ENCODE peak calls at places on chromosome 22, in ten cellular contexts. S, N, G, K, E, T, P, F, Y and H are unnamed samples.

GRCh38 chr22:29443861-29444431 is 5.6 kb downstream of the RFPL1 start:
- DNase-seq in S (no peak), N (no peak), G (no peak), K (no peak), E (no peak), T (no peak), P (no peak), F (no peak), Y (no peak), H (no peak)

GRCh38 chr22:17266261-17266971 is 47.2 kb upstream of the ADA2 start:
- DNase-seq in S (no peak), N (no peak), G (no peak), K (peak; percentile 79), E (no peak), T (no peak), P (peak; percentile 68), F (no peak), Y (no peak), H (no peak)

GRCh38 chr22:50184004-50184461 is 1.7 kb upstream of the TRABD start:
- DNase-seq in S (no peak), N (no peak), G (peak; percentile 95), K (peak; percentile 76), E (no peak), T (no peak), P (peak; percentile 84), F (no peak), Y (peak; percentile 30), H (no peak)

GRCh38 chr22:44892243-44892642 is 117.6 kb downstream of the PHF21B start:
- DNase-seq in S (no peak), N (no peak), G (no peak), K (no peak), E (no peak), T (no peak), P (no peak), F (no peak), Y (no peak), H (no peak)

GRCh38 chr22:39496131-39496838 is 5.8 kb upstream of the MIEF1 start:
- DNase-seq in S (no peak), N (peak; percentile 73), G (no peak), K (peak; percentile 79), E (no peak), T (peak; percentile 94), P (peak; percentile 85), F (no peak), Y (peak; percentile 56), H (peak; percentile 70)

GRCh38 chr22:17788528-17789378 is 14.5 kb upstream of the BID start:
- DNase-seq in S (no peak), N (no peak), G (no peak), K (no peak), E (no peak), T (no peak), P (no peak), F (no peak), Y (no peak), H (no peak)

GRCh38 chr22:39946571-39947407 is 13.4 kb upstream of the TMA7B start:
- DNase-seq in S (no peak), N (no peak), G (no peak), K (no peak), E (no peak), T (no peak), P (no peak), F (no peak), Y (peak; percentile 55), H (peak; percentile 48)

GRCh38 chr22:44889233-44889878 is 120.4 kb downstream of the PHF21B start:
- DNase-seq in S (no peak), N (peak; percentile 16), G (no peak), K (no peak), E (no peak), T (no peak), P (no peak), F (no peak), Y (no peak), H (peak; percentile 11)

GRCh38 chr22:19448076-19448607 is 631 bp upstream of the C22orf39 start:
- DNase-seq in S (no peak), N (peak; percentile 55), G (no peak), K (peak; percentile 52), E (no peak), T (no peak), P (no peak), F (no peak), Y (peak; percentile 84), H (peak; percentile 86)

GRCh38 chr22:31272522-31273446 is 19.5 kb downstream of the PIK3IP1 start:
- DNase-seq in S (no peak), N (no peak), G (no peak), K (peak; percentile 70), E (no peak), T (no peak), P (no peak), F (no peak), Y (peak; percentile 63), H (peak; percentile 68)

GRCh38 chr22:44403166-44403565 is 90.4 kb upstream of the SHISAL1 start:
- DNase-seq in S (no peak), N (peak; percentile 11), G (no peak), K (no peak), E (no peak), T (peak; percentile 8), P (peak; percentile 26), F (no peak), Y (no peak), H (no peak)

GRCh38 chr22:17397756-17398155 is 28.5 kb downstream of the CECR2 start:
- DNase-seq in S (no peak), N (no peak), G (no peak), K (no peak), E (no peak), T (no peak), P (no peak), F (no peak), Y (no peak), H (no peak)

GRCh38 chr22:37796079-37796478 is 11.7 kb upstream of the GCAT start:
- DNase-seq in S (no peak), N (no peak), G (no peak), K (no peak), E (no peak), T (no peak), P (no peak), F (no peak), Y (no peak), H (no peak)

GRCh38 chr22:29641781-29642355 is 38.4 kb downstream of the NF2 start:
- DNase-seq in S (no peak), N (no peak), G (no peak), K (no peak), E (no peak), T (no peak), P (no peak), F (no peak), Y (no peak), H (peak; percentile 27)

GRCh38 chr22:42754658-42755057 is 34.0 kb upstream of the A4GALT start:
- DNase-seq in S (no peak), N (no peak), G (no peak), K (no peak), E (no peak), T (no peak), P (no peak), F (no peak), Y (no peak), H (no peak)

GRCh38 chr22:44363980-44364749 is 51.4 kb upstream of the SHISAL1 start:
- DNase-seq in S (no peak), N (no peak), G (no peak), K (no peak), E (no peak), T (no peak), P (peak; percentile 68), F (no peak), Y (no peak), H (no peak)

GRCh38 chr22:28574159-28574788 is 105.4 kb downstream of the TTC28 start:
- DNase-seq in S (no peak), N (no peak), G (no peak), K (no peak), E (no peak), T (no peak), P (no peak), F (no peak), Y (no peak), H (no peak)

GRCh38 chr22:49015459-49015858 is 812.2 kb downstream of the BRD1 start:
- DNase-seq in S (no peak), N (peak; percentile 26), G (peak; percentile 81), K (no peak), E (no peak), T (no peak), P (no peak), F (no peak), Y (no peak), H (no peak)

GRCh38 chr22:43831561-43832392 is 19.7 kb upstream of the EFCAB6 start:
- DNase-seq in S (no peak), N (no peak), G (no peak), K (no peak), E (no peak), T (peak; percentile 19), P (no peak), F (no peak), Y (no peak), H (no peak)

DNA sequence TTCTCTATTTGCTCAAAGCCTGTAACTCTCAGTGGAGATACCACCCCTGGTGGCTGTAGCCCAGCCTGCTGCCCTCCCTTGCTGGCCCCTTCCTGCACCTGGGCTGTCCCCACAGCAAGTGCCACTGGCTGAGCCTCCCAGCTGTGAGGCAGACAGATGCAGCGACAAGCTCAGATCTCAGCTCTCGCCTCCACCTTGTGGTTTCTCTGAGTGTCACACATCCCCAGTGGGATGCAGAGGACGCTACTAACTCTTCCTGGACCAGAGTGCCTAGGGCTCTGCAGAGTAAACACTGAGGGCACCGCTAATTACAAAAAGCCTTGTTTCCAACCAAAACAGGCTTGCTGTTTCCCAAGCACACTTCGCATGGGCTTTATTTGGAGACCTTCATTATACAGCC is 8.9 kb downstream of the YPEL1 start:
- DNase-seq in S (no peak), N (no peak), G (no peak), K (no peak), E (no peak), T (no peak), P (no peak), F (no peak), Y (peak; percentile 30), H (peak; percentile 69)
- TF ChIP-seq CTCF in S (no peak), N (no peak), G (no peak), K (no peak), E (no peak), T (peak; percentile 11), P (no peak), F (no peak), Y (peak; percentile 32), H (peak; percentile 54)

GRCh38 chr22:23714596-23715588 is 24.1 kb downstream of the RGL4 start:
- DNase-seq in S (no peak), N (no peak), G (no peak), K (no peak), E (no peak), T (no peak), P (no peak), F (no peak), Y (no peak), H (no peak)
- TF ChIP-seq CTCF in S (no peak), N (no peak), G (no peak), K (no peak), E (no peak), T (no peak), P (no peak), F (no peak), Y (no peak), H (no peak)

GRCh38 chr22:24483966-24484545 is 11.1 kb upstream of the UPB1 start:
- DNase-seq in S (no peak), N (no peak), G (no peak), K (no peak), E (no peak), T (no peak), P (no peak), F (no peak), Y (no peak), H (no peak)
- TF ChIP-seq CTCF in S (no peak), N (no peak), G (no peak), K (no peak), E (no peak), T (no peak), P (no peak), F (no peak), Y (no peak), H (no peak)

GRCh38 chr22:26890870-26891269 is 233.5 kb downstream of the MIAT start:
- DNase-seq in S (no peak), N (no peak), G (peak; percentile 39), K (no peak), E (no peak), T (no peak), P (no peak), F (no peak), Y (no peak), H (no peak)
- TF ChIP-seq CTCF in S (no peak), N (no peak), G (no peak), K (no peak), E (no peak), T (no peak), P (no peak), F (peak; percentile 32), Y (no peak), H (no peak)